ENCODE peak calls at places on chromosome X, in six cellular contexts. One of them, this sample, is unnamed.

GRCh38 chrX:15143825-15144121 is 126.1 kb downstream of the ASB9 start:
- DNase-seq in psoas muscle: no peak
- DNase-seq in endodermal cell: no peak
- DNase-seq in GM20000: no peak
- DNase-seq in uterus: no peak
- DNase-seq in K562: no peak
- DNase-seq in this sample: no peak

GRCh38 chrX:112705726-112706125 is 26.0 kb upstream of the LHFPL1 start:
- DNase-seq in uterus: no peak
- DNase-seq in endodermal cell: no peak
- DNase-seq in psoas muscle: no peak
- DNase-seq in K562: no peak
- DNase-seq in GM20000: no peak
- DNase-seq in this sample: no peak

GRCh38 chrX:355329-356050 is 31.2 kb downstream of the PPP2R3B start:
- DNase-seq in psoas muscle: peak
- DNase-seq in uterus: no peak
- DNase-seq in K562: no peak
- DNase-seq in endodermal cell: no peak
- DNase-seq in GM20000: no peak
- DNase-seq in this sample: no peak

GRCh38 chrX:111568356-111568755 is 56.9 kb downstream of the SERTM2 start:
- DNase-seq in psoas muscle: no peak
- DNase-seq in GM20000: no peak
- DNase-seq in K562: peak
- DNase-seq in endodermal cell: peak
- DNase-seq in uterus: peak
- DNase-seq in this sample: peak

GRCh38 chrX:129449141-129449540 is 74.1 kb downstream of the SMARCA1 start:
- DNase-seq in uterus: no peak
- DNase-seq in psoas muscle: no peak
- DNase-seq in K562: no peak
- DNase-seq in GM20000: no peak
- DNase-seq in endodermal cell: no peak
- DNase-seq in this sample: no peak

GRCh38 chrX:13669246-13669689 is 16.3 kb downstream of the TCEANC start:
- DNase-seq in GM20000: peak
- DNase-seq in psoas muscle: no peak
- DNase-seq in uterus: peak
- DNase-seq in K562: peak
- DNase-seq in endodermal cell: no peak
- DNase-seq in this sample: no peak

GRCh38 chrX:12548746-12549145 is 242.5 kb upstream of the PRPS2 start:
- DNase-seq in endodermal cell: peak
- DNase-seq in psoas muscle: no peak
- DNase-seq in K562: no peak
- DNase-seq in uterus: no peak
- DNase-seq in GM20000: peak
- DNase-seq in this sample: peak

GRCh38 chrX:150569155-150569477 is 695 bp downstream of the MTM1 start:
- DNase-seq in psoas muscle: peak
- DNase-seq in K562: no peak
- DNase-seq in endodermal cell: no peak
- DNase-seq in GM20000: peak
- DNase-seq in uterus: no peak
- DNase-seq in this sample: no peak

GRCh38 chrX:129540725-129541184 is 696 bp downstream of the OCRL start:
- DNase-seq in endodermal cell: peak
- DNase-seq in psoas muscle: peak
- DNase-seq in uterus: peak
- DNase-seq in GM20000: peak
- DNase-seq in K562: no peak
- DNase-seq in this sample: no peak

GRCh38 chrX:140087865-140088264 is 122.5 kb upstream of the CXorf66 start:
- DNase-seq in psoas muscle: no peak
- DNase-seq in uterus: no peak
- DNase-seq in GM20000: no peak
- DNase-seq in K562: no peak
- DNase-seq in endodermal cell: peak
- DNase-seq in this sample: peak

GRCh38 chrX:39196192-39197102 is 395.2 kb downstream of the MID1IP1 start:
- DNase-seq in K562: peak
- DNase-seq in endodermal cell: peak
- DNase-seq in uterus: peak
- DNase-seq in psoas muscle: no peak
- DNase-seq in GM20000: peak
- DNase-seq in this sample: no peak

GRCh38 chrX:55135171-55135570 is 46.4 kb downstream of the PAGE2 start:
- DNase-seq in endodermal cell: peak
- DNase-seq in psoas muscle: peak
- DNase-seq in K562: peak
- DNase-seq in GM20000: no peak
- DNase-seq in uterus: peak
- DNase-seq in this sample: peak

GRCh38 chrX:28590394-28590793 is 3.1 kb downstream of the IL1RAPL1 start:
- DNase-seq in GM20000: no peak
- DNase-seq in uterus: no peak
- DNase-seq in K562: no peak
- DNase-seq in psoas muscle: no peak
- DNase-seq in endodermal cell: no peak
- DNase-seq in this sample: no peak

GRCh38 chrX:13791559-13791958 is 25.3 kb downstream of the GPM6B start:
- DNase-seq in psoas muscle: no peak
- DNase-seq in GM20000: no peak
- DNase-seq in endodermal cell: no peak
- DNase-seq in uterus: no peak
- DNase-seq in K562: no peak
- DNase-seq in this sample: no peak

GRCh38 chrX:152165033-152165743 is 26.8 kb upstream of the MAGEA10 start:
- DNase-seq in endodermal cell: no peak
- DNase-seq in K562: peak
- DNase-seq in psoas muscle: no peak
- DNase-seq in GM20000: no peak
- DNase-seq in uterus: no peak
- DNase-seq in this sample: no peak

GRCh38 chrX:152170621-152171020 is 32.2 kb upstream of the MAGEA10 start:
- DNase-seq in uterus: no peak
- DNase-seq in K562: no peak
- DNase-seq in psoas muscle: no peak
- DNase-seq in endodermal cell: no peak
- DNase-seq in GM20000: no peak
- DNase-seq in this sample: no peak
- TF ChIP-seq CTCF in uterus: no peak
- TF ChIP-seq CTCF in K562: no peak
- TF ChIP-seq CTCF in psoas muscle: no peak
- TF ChIP-seq CTCF in endodermal cell: no peak
- TF ChIP-seq CTCF in GM20000: no peak
- TF ChIP-seq CTCF in this sample: no peak

DNA sequence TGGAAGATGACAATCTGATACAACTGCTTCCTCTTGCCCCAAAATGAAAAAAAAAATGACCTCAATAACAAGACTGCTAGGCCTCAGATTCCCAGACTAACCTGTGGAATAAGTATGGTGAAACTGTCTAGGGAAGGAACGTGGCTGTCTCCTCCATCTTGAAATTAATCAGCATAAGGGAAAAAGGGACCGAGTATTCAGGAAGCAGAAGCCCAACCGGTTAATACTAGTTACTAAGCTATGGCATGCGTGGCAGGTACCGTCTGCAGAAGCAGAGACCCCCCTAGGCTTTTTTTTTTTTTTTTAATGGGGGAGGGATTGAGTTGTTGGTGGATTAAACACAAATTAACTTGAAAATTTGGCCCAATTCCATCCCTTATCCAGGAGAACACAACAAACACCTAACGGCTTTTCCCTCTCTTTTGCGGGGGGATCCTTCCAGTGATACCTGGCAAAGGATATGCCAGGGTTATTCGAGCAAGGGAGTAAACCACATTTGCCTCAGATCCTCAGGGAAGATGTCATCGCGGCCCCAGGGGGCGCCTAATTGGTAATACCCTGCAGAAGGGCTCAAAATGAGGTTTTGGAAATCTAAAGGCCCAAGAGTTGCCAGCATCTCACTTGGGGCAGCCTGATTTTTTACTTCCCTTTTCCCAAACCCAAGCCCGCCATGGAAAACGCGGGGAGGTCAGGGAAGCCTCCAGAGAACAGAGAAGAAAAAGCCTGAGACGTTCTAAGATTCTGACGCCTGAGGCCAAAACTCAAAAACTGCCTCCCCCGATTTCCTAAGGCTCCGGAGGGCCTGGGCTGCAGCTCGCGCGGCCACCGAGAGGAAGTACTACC is 853 bp downstream of the RLIM start:
- DNase-seq in uterus: no peak
- DNase-seq in endodermal cell: peak
- DNase-seq in K562: peak
- DNase-seq in GM20000: no peak
- DNase-seq in psoas muscle: no peak
- DNase-seq in this sample: peak
- TF ChIP-seq CTCF in uterus: no peak
- TF ChIP-seq CTCF in endodermal cell: no peak
- TF ChIP-seq CTCF in K562: no peak
- TF ChIP-seq CTCF in GM20000: no peak
- TF ChIP-seq CTCF in psoas muscle: no peak
- TF ChIP-seq CTCF in this sample: no peak

GRCh38 chrX:46757593-46757992 is 1.3 kb downstream of the SLC9A7 start:
- DNase-seq in psoas muscle: no peak
- DNase-seq in uterus: no peak
- DNase-seq in K562: no peak
- DNase-seq in GM20000: no peak
- DNase-seq in endodermal cell: no peak
- DNase-seq in this sample: no peak

GRCh38 chrX:46759645-46759974 is 692 bp upstream of the SLC9A7 start:
- DNase-seq in GM20000: no peak
- DNase-seq in endodermal cell: no peak
- DNase-seq in uterus: no peak
- DNase-seq in K562: no peak
- DNase-seq in psoas muscle: no peak
- DNase-seq in this sample: no peak

GRCh38 chrX:46758956-46759644 is at the start of gene SLC9A7:
- DNase-seq in uterus: peak
- DNase-seq in GM20000: peak
- DNase-seq in endodermal cell: peak
- DNase-seq in psoas muscle: peak
- DNase-seq in K562: peak
- DNase-seq in this sample: peak

GRCh38 chrX:46757052-46757451 is 1.9 kb downstream of the SLC9A7 start:
- DNase-seq in K562: no peak
- DNase-seq in psoas muscle: no peak
- DNase-seq in endodermal cell: no peak
- DNase-seq in GM20000: no peak
- DNase-seq in uterus: no peak
- DNase-seq in this sample: no peak

DNA sequence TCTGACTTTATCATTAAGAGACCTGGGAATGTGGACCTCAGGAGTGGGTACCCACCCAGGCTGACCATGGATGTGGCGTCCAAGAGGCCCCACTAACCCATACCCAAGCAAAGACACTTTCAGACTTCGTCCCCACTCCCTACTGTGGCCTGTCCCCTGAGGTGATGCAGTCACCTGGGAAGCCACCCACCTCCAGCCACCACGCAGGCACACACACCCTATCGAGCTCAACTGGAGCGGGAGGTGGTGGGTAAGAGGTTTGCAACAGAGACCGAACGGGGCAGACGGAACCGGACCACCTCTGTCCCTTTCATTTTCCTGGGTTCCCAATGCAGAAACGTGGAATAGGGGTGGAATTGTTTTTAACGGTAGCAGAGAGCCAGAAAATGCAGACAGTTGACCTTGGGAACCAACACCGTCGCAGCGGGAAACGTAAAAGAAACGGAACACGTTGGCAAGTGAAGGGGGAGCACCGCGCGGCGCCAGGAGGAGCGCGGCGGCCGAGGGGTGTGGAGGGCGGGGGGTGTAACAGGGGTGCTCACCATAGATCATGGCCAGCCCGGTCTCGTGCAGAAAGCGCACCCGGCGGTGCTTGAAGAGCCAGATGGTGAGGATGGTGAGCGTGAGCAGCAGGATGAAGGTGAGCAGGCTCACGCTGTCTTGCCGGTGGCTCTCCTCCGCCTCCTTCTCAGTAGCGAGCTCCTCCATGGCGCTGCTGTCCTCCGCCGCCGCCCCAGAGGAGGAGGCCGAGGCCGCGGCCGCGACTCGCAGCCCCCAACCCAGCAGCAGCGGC is 559 bp downstream of the SLC9A7 start:
- DNase-seq in psoas muscle: peak
- DNase-seq in uterus: no peak
- DNase-seq in endodermal cell: no peak
- DNase-seq in GM20000: peak
- DNase-seq in K562: no peak
- DNase-seq in this sample: no peak
- TF ChIP-seq CTCF in psoas muscle: no peak
- TF ChIP-seq CTCF in uterus: no peak
- TF ChIP-seq CTCF in endodermal cell: no peak
- TF ChIP-seq CTCF in GM20000: no peak
- TF ChIP-seq CTCF in K562: no peak
- TF ChIP-seq CTCF in this sample: no peak

GRCh38 chrX:108020631-108021030 is 24.2 kb upstream of the VSIG1 start:
- DNase-seq in GM20000: peak
- DNase-seq in endodermal cell: peak
- DNase-seq in K562: peak
- DNase-seq in uterus: no peak
- DNase-seq in psoas muscle: no peak
- DNase-seq in this sample: no peak
- TF ChIP-seq CTCF in GM20000: peak
- TF ChIP-seq CTCF in endodermal cell: peak
- TF ChIP-seq CTCF in K562: peak
- TF ChIP-seq CTCF in uterus: peak
- TF ChIP-seq CTCF in psoas muscle: peak
- TF ChIP-seq CTCF in this sample: peak

GRCh38 chrX:105209406-105209805 is 11.1 kb downstream of the TEX13A start:
- DNase-seq in K562: no peak
- DNase-seq in endodermal cell: no peak
- DNase-seq in uterus: no peak
- DNase-seq in GM20000: no peak
- DNase-seq in psoas muscle: no peak
- DNase-seq in this sample: no peak

GRCh38 chrX:105211051-105211575 is 9.4 kb downstream of the TEX13A start:
- DNase-seq in endodermal cell: no peak
- DNase-seq in uterus: no peak
- DNase-seq in K562: no peak
- DNase-seq in psoas muscle: no peak
- DNase-seq in GM20000: no peak
- DNase-seq in this sample: no peak

GRCh38 chrX:105210258-105210657 is 10.2 kb downstream of the TEX13A start:
- DNase-seq in uterus: no peak
- DNase-seq in K562: peak
- DNase-seq in GM20000: no peak
- DNase-seq in psoas muscle: no peak
- DNase-seq in endodermal cell: no peak
- DNase-seq in this sample: no peak
- TF ChIP-seq CTCF in uterus: no peak
- TF ChIP-seq CTCF in K562: no peak
- TF ChIP-seq CTCF in GM20000: no peak
- TF ChIP-seq CTCF in psoas muscle: peak
- TF ChIP-seq CTCF in endodermal cell: peak
- TF ChIP-seq CTCF in this sample: no peak

GRCh38 chrX:63761639-63762038 is 23.4 kb downstream of the ARHGEF9 start:
- DNase-seq in uterus: no peak
- DNase-seq in psoas muscle: no peak
- DNase-seq in K562: no peak
- DNase-seq in endodermal cell: no peak
- DNase-seq in GM20000: no peak
- DNase-seq in this sample: no peak
- TF ChIP-seq CTCF in uterus: peak
- TF ChIP-seq CTCF in psoas muscle: no peak
- TF ChIP-seq CTCF in K562: no peak
- TF ChIP-seq CTCF in endodermal cell: peak
- TF ChIP-seq CTCF in GM20000: no peak
- TF ChIP-seq CTCF in this sample: no peak

This sample was measured in nephron progenitor cell.